ENCODE peak calls at places on chromosomes 13 and 19, in four cellular contexts. P is K562, J is GM12878, B is HepG2. X is an unnamed sample.

GRCh38 chr19:39301021-39301420 is 4.8 kb downstream of the IFNL1 start:
- DNase-seq in P (no peak), J (no peak), B (no peak), X (no peak)

GRCh38 chr19:43315851-43316250 is 37.6 kb upstream of the CD177 start:
- DNase-seq in P (peak), J (no peak), B (no peak), X (no peak)

GRCh38 chr13:50241479-50241878 is 226.2 kb downstream of the KCNRG start:
- DNase-seq in P (no peak), J (no peak), B (peak), X (no peak)

GRCh38 chr19:39864118-39864517 is 17.9 kb upstream of the FBL start:
- DNase-seq in P (no peak), J (no peak), B (no peak), X (no peak)

GRCh38 chr13:27406178-27406939 is 18.1 kb upstream of the GTF3A start:
- DNase-seq in P (peak), J (no peak), B (peak), X (peak)

GRCh38 chr19:3365447-3366103 is 808 bp upstream of the NFIC start:
- DNase-seq in P (peak), J (no peak), B (no peak), X (no peak)

GRCh38 chr13:67619346-67619745 is 389.2 kb upstream of the PCDH9 start:
- DNase-seq in P (no peak), J (no peak), B (no peak), X (no peak)

GRCh38 chr13:40483601-40484000 is 182.8 kb downstream of the FOXO1 start:
- DNase-seq in P (no peak), J (no peak), B (no peak), X (no peak)

GRCh38 chr13:103883152-103883551 is 816.9 kb upstream of the SLC10A2 start:
- DNase-seq in P (no peak), J (no peak), B (peak), X (peak)

GRCh38 chr19:41876847-41877489 is at the start of gene CD79A:
- DNase-seq in P (no peak), J (peak), B (no peak), X (no peak)

GRCh38 chr19:12872941-12873890 is 8.0 kb downstream of the DNASE2 start:
- DNase-seq in P (peak), J (no peak), B (peak), X (peak)

GRCh38 chr19:35569281-35569781 is 5.9 kb upstream of the ATP4A start:
- DNase-seq in P (no peak), J (no peak), B (peak), X (no peak)

GRCh38 chr13:74026753-74027152 is 107.5 kb downstream of the KLF12 start:
- DNase-seq in P (no peak), J (peak), B (no peak), X (no peak)

GRCh38 chr13:85265296-85265695 is 533.9 kb downstream of the SLITRK6 start:
- DNase-seq in P (no peak), J (no peak), B (no peak), X (no peak)

GRCh38 chr13:101026736-101027398 is 352.3 kb upstream of the TMTC4 start:
- DNase-seq in P (no peak), J (no peak), B (no peak), X (no peak)

GRCh38 chr19:7251502-7251901 is 42.7 kb downstream of the INSR start:
- DNase-seq in P (no peak), J (no peak), B (no peak), X (no peak)

GRCh38 chr13:65497265-65497664 is 1732.9 kb downstream of the PCDH9 start:
- DNase-seq in P (no peak), J (no peak), B (no peak), X (no peak)

GRCh38 chr13:46126552-46127171 is 21.8 kb upstream of the CPB2 start:
- DNase-seq in P (peak), J (no peak), B (peak), X (peak)

GRCh38 chr13:107209811-107210210 is 641.9 kb upstream of the ARGLU1 start:
- DNase-seq in P (no peak), J (no peak), B (no peak), X (no peak)

GRCh38 chr13:21613791-21614190 is 9.8 kb upstream of the MICU2 start:
- DNase-seq in P (no peak), J (no peak), B (no peak), X (no peak)

GRCh38 chr19:33418461-33418860 is 45.0 kb downstream of the CEBPG start:
- DNase-seq in P (no peak), J (no peak), B (no peak), X (no peak)

GRCh38 chr13:98511435-98511834 is 65.5 kb downstream of the STK24 start:
- DNase-seq in P (no peak), J (no peak), B (no peak), X (no peak)
- TF ChIP-seq TARDBP in P (no peak), J (no peak), B (no peak), X (no peak)

GRCh38 chr13:20492036-20492435 is 33.6 kb downstream of the CRYL1 start:
- DNase-seq in P (no peak), J (no peak), B (no peak), X (no peak)

GRCh38 chr13:20492641-20493040 is 33.0 kb downstream of the CRYL1 start:
- DNase-seq in P (peak), J (no peak), B (peak), X (no peak)

GRCh38 chr13:20487927-20488326 is 37.7 kb downstream of the CRYL1 start:
- DNase-seq in P (no peak), J (no peak), B (no peak), X (no peak)

GRCh38 chr13:20494656-20495055 is 31.0 kb downstream of the CRYL1 start:
- DNase-seq in P (no peak), J (no peak), B (no peak), X (no peak)

DNA sequence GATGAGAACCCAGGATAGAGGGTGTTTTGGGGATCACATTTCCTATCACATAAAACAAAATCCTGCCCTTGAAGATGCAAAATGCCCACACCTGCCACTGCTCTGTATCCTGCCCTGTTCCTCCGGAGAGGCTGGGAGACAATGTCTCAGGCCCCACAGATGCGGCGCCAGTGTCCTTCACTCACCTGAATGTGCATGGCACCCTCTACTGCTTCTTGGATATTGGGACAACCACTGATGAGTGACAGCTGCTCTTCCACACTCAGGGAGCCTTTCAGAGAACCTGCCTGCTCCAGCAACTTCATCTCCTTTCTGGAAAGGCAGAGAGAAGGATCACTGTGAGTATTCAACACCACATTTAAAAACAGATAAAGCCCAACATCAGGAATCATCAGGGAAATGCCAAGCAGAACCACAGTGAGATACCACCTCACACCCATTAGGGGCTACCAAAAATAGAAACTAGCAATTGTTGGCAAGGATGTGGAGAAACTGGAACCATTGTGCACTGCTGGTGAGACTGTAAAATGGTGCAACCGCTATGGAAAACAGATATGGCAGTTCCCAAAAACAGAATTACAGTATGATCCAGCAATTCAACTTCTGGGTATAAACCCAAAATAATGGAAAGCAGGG is 36.4 kb downstream of the CRYL1 start:
- DNase-seq in P (no peak), J (no peak), B (no peak), X (peak)
- TF ChIP-seq TARDBP in P (no peak), J (no peak), B (no peak), X (no peak)

GRCh38 chr19:19653597-19654147 is 9.8 kb downstream of the ATP13A1 start:
- DNase-seq in P (no peak), J (no peak), B (no peak), X (no peak)
- TF ChIP-seq TARDBP in P (no peak), J (no peak), B (no peak), X (no peak)

GRCh38 chr13:52779028-52779612 is 39.5 kb upstream of the CNMD start:
- DNase-seq in P (no peak), J (no peak), B (no peak), X (no peak)

GRCh38 chr13:52780092-52780491 is 40.5 kb upstream of the CNMD start:
- DNase-seq in P (no peak), J (no peak), B (no peak), X (no peak)

DNA sequence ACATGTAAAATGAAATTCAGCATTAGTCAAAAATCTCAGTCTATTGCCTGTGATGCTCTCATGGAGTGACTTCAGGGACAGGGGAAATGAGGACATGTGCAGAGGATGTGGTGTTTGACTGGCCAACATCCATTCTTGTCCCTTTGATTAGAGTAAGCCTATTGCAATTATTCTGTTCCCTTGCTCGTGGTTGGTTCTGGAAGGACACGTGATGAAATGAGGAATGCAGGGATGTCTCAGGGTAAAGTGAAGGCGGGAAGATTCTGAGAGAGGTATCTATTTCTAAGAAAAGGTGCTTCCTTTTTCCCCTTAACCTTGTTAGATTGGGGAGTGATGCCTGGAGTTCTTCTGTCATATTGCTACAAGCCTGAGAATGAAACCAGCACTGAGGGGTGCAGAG is 37.1 kb upstream of the CNMD start:
- DNase-seq in P (no peak), J (no peak), B (no peak), X (no peak)
- TF ChIP-seq TARDBP in P (no peak), J (no peak), B (no peak), X (no peak)

GRCh38 chr19:18629166-18630088 is 7.4 kb upstream of the KLHL26 start:
- DNase-seq in P (no peak), J (no peak), B (no peak), X (no peak)
- TF ChIP-seq TARDBP in P (no peak), J (no peak), B (no peak), X (no peak)

X was measured in HEK293T.